ENCODE peak calls at places on chromosomes 5 and 9, in five cellular contexts. G, T, D, L and I are unnamed samples.

GRCh38 chr5:151219789-151220188 is 4.1 kb downstream of the CCDC69 start:
- DNase-seq in G (no peak), T (no peak), D (no peak), L (no peak), I (peak; percentile 59)

GRCh38 chr9:124941689-124942561 is 1.0 kb upstream of the GOLGA1 start:
- DNase-seq in G (peak; percentile 2), T (peak; percentile 56), D (peak; percentile 62), L (peak; percentile 61), I (peak; percentile 78)

GRCh38 chr5:124572973-124573372 is 173.5 kb downstream of the ZNF608 start:
- DNase-seq in G (no peak), T (no peak), D (no peak), L (no peak), I (peak; percentile 65)

GRCh38 chr5:119316116-119316515 is 39.7 kb upstream of the TNFAIP8 start:
- DNase-seq in G (no peak), T (peak; percentile 1), D (no peak), L (no peak), I (peak; percentile 51)

GRCh38 chr9:16030513-16031185 is 477.8 kb downstream of the CCDC171 start:
- DNase-seq in G (peak; percentile 84), T (no peak), D (no peak), L (no peak), I (no peak)

GRCh38 chr5:139335811-139336210 is 5.8 kb upstream of the PAIP2 start:
- DNase-seq in G (no peak), T (no peak), D (no peak), L (no peak), I (peak; percentile 60)

GRCh38 chr5:172114875-172115422 is 73.1 kb downstream of the STK10 start:
- DNase-seq in G (no peak), T (no peak), D (no peak), L (peak; percentile 50), I (no peak)

GRCh38 chr5:128290152-128290858 is 206.7 kb downstream of the SLC12A2 start:
- DNase-seq in G (no peak), T (no peak), D (no peak), L (no peak), I (no peak)

GRCh38 chr5:146519554-146519953 is 3.6 kb upstream of the GPR151 start:
- DNase-seq in G (no peak), T (no peak), D (no peak), L (no peak), I (no peak)

GRCh38 chr5:15620501-15620900 is 120.5 kb downstream of the FBXL7 start:
- DNase-seq in G (no peak), T (no peak), D (no peak), L (no peak), I (no peak)

GRCh38 chr9:92133949-92134604 is 18.9 kb upstream of the SPTLC1 start:
- DNase-seq in G (peak; percentile 74), T (peak; percentile 76), D (peak; percentile 90), L (peak; percentile 69), I (peak; percentile 97)

GRCh38 chr5:83473344-83474169 is 2.0 kb downstream of the VCAN start:
- DNase-seq in G (peak; percentile 86), T (peak; percentile 95), D (peak; percentile 97), L (peak; percentile 31), I (peak; percentile 99)

GRCh38 chr5:34022131-34022705 is 14.4 kb upstream of the AMACR start:
- DNase-seq in G (no peak), T (no peak), D (no peak), L (no peak), I (no peak)

GRCh38 chr5:123429993-123430392 is 6.8 kb upstream of the CEP120 start:
- DNase-seq in G (peak; percentile 23), T (no peak), D (no peak), L (no peak), I (no peak)